ENCODE peak calls at places on chromosomes 6 and 20, in eight cellular contexts. One of them, this sample, is unnamed. For H3K4me1 and H3K36me3, the result is how much of the 10 kb centered on the place peaks cover.

GRCh38 chr6:161660666-161661571 is 387.1 kb upstream of the AGPAT4 start:
- DNase-seq in psoas muscle: no peak
- DNase-seq in CD4-positive, alpha-beta memory T cell: no peak
- DNase-seq in CD8-positive, alpha-beta T cell: no peak
- DNase-seq in small intestine: no peak
- DNase-seq in right atrium auricular region: no peak
- DNase-seq in naive thymus-derived CD4-positive, alpha-beta T cell: no peak
- DNase-seq in adrenal gland: no peak
- DNase-seq in this sample: no peak

GRCh38 chr6:6230286-6230685 is 90.2 kb downstream of the F13A1 start:
- DNase-seq in adrenal gland: no peak
- DNase-seq in CD8-positive, alpha-beta T cell: no peak
- DNase-seq in right atrium auricular region: no peak
- DNase-seq in psoas muscle: no peak
- DNase-seq in small intestine: peak
- DNase-seq in CD4-positive, alpha-beta memory T cell: no peak
- DNase-seq in naive thymus-derived CD4-positive, alpha-beta T cell: no peak
- DNase-seq in this sample: no peak

GRCh38 chr20:58986286-58986967 is 5.4 kb downstream of the NELFCD start:
- DNase-seq in CD4-positive, alpha-beta memory T cell: no peak
- DNase-seq in right atrium auricular region: no peak
- DNase-seq in adrenal gland: peak
- DNase-seq in naive thymus-derived CD4-positive, alpha-beta T cell: no peak
- DNase-seq in small intestine: no peak
- DNase-seq in CD8-positive, alpha-beta T cell: no peak
- DNase-seq in psoas muscle: no peak
- DNase-seq in this sample: no peak

GRCh38 chr6:19342616-19343015 is 494.6 kb upstream of the ID4 start:
- DNase-seq in psoas muscle: no peak
- DNase-seq in naive thymus-derived CD4-positive, alpha-beta T cell: no peak
- DNase-seq in right atrium auricular region: no peak
- DNase-seq in CD8-positive, alpha-beta T cell: no peak
- DNase-seq in small intestine: no peak
- DNase-seq in adrenal gland: no peak
- DNase-seq in CD4-positive, alpha-beta memory T cell: no peak
- DNase-seq in this sample: no peak

GRCh38 chr6:135182993-135183531 is 2.0 kb downstream of the MYB start:
- DNase-seq in right atrium auricular region: no peak
- DNase-seq in CD8-positive, alpha-beta T cell: peak
- DNase-seq in adrenal gland: no peak
- DNase-seq in small intestine: peak
- DNase-seq in psoas muscle: no peak
- DNase-seq in naive thymus-derived CD4-positive, alpha-beta T cell: peak
- DNase-seq in CD4-positive, alpha-beta memory T cell: peak
- DNase-seq in this sample: peak

GRCh38 chr6:136011475-136011874 is 160.0 kb downstream of the PDE7B start:
- DNase-seq in small intestine: no peak
- DNase-seq in naive thymus-derived CD4-positive, alpha-beta T cell: no peak
- DNase-seq in psoas muscle: no peak
- DNase-seq in adrenal gland: no peak
- DNase-seq in CD4-positive, alpha-beta memory T cell: no peak
- DNase-seq in right atrium auricular region: no peak
- DNase-seq in CD8-positive, alpha-beta T cell: no peak
- DNase-seq in this sample: no peak

GRCh38 chr20:7375905-7376304 is 564.4 kb downstream of the HAO1 start:
- DNase-seq in small intestine: peak
- DNase-seq in psoas muscle: no peak
- DNase-seq in naive thymus-derived CD4-positive, alpha-beta T cell: no peak
- DNase-seq in CD4-positive, alpha-beta memory T cell: no peak
- DNase-seq in right atrium auricular region: no peak
- DNase-seq in CD8-positive, alpha-beta T cell: no peak
- DNase-seq in adrenal gland: no peak
- DNase-seq in this sample: no peak

GRCh38 chr6:126170875-126171489 is 168.9 kb upstream of the CENPW start:
- DNase-seq in adrenal gland: peak
- DNase-seq in small intestine: peak
- DNase-seq in right atrium auricular region: no peak
- DNase-seq in psoas muscle: no peak
- DNase-seq in naive thymus-derived CD4-positive, alpha-beta T cell: peak
- DNase-seq in CD4-positive, alpha-beta memory T cell: peak
- DNase-seq in CD8-positive, alpha-beta T cell: no peak
- DNase-seq in this sample: no peak

GRCh38 chr20:20594171-20594530 is 118.3 kb downstream of the RALGAPA2 start:
- DNase-seq in naive thymus-derived CD4-positive, alpha-beta T cell: peak
- DNase-seq in CD4-positive, alpha-beta memory T cell: no peak
- DNase-seq in CD8-positive, alpha-beta T cell: no peak
- DNase-seq in right atrium auricular region: no peak
- DNase-seq in small intestine: peak
- DNase-seq in adrenal gland: no peak
- DNase-seq in psoas muscle: no peak
- DNase-seq in this sample: no peak

GRCh38 chr6:110190726-110191125 is 10.5 kb downstream of the CDC40 start:
- DNase-seq in naive thymus-derived CD4-positive, alpha-beta T cell: no peak
- DNase-seq in small intestine: no peak
- DNase-seq in adrenal gland: no peak
- DNase-seq in CD8-positive, alpha-beta T cell: no peak
- DNase-seq in right atrium auricular region: no peak
- DNase-seq in CD4-positive, alpha-beta memory T cell: no peak
- DNase-seq in psoas muscle: no peak
- DNase-seq in this sample: no peak

GRCh38 chr6:37145443-37145842 is 24.5 kb upstream of the PIM1 start:
- DNase-seq in psoas muscle: no peak
- DNase-seq in naive thymus-derived CD4-positive, alpha-beta T cell: no peak
- DNase-seq in CD8-positive, alpha-beta T cell: no peak
- DNase-seq in small intestine: no peak
- DNase-seq in right atrium auricular region: no peak
- DNase-seq in CD4-positive, alpha-beta memory T cell: no peak
- DNase-seq in adrenal gland: no peak
- DNase-seq in this sample: no peak
- H3K4me1 ChIP-seq in psoas muscle: under half
- H3K4me1 ChIP-seq in naive thymus-derived CD4-positive, alpha-beta T cell: under half
- H3K4me1 ChIP-seq in CD8-positive, alpha-beta T cell: under half
- H3K4me1 ChIP-seq in small intestine: under half
- H3K4me1 ChIP-seq in right atrium auricular region: under half
- H3K4me1 ChIP-seq in CD4-positive, alpha-beta memory T cell: under half
- H3K4me1 ChIP-seq in adrenal gland: under half
- H3K4me1 ChIP-seq in this sample: under half

GRCh38 chr20:63879264-63879663 is 14.2 kb downstream of the TPD52L2 start:
- DNase-seq in small intestine: no peak
- DNase-seq in naive thymus-derived CD4-positive, alpha-beta T cell: no peak
- DNase-seq in adrenal gland: no peak
- DNase-seq in right atrium auricular region: no peak
- DNase-seq in psoas muscle: no peak
- DNase-seq in CD4-positive, alpha-beta memory T cell: no peak
- DNase-seq in CD8-positive, alpha-beta T cell: no peak
- DNase-seq in this sample: no peak

GRCh38 chr20:63878855-63879254 is 13.8 kb downstream of the TPD52L2 start:
- DNase-seq in right atrium auricular region: no peak
- DNase-seq in naive thymus-derived CD4-positive, alpha-beta T cell: no peak
- DNase-seq in psoas muscle: no peak
- DNase-seq in CD4-positive, alpha-beta memory T cell: no peak
- DNase-seq in CD8-positive, alpha-beta T cell: no peak
- DNase-seq in small intestine: no peak
- DNase-seq in adrenal gland: no peak
- DNase-seq in this sample: no peak

GRCh38 chr20:63884506-63885263 is 10.2 kb upstream of the DNAJC5 start:
- DNase-seq in naive thymus-derived CD4-positive, alpha-beta T cell: no peak
- DNase-seq in small intestine: no peak
- DNase-seq in adrenal gland: no peak
- DNase-seq in right atrium auricular region: no peak
- DNase-seq in psoas muscle: peak
- DNase-seq in CD8-positive, alpha-beta T cell: no peak
- DNase-seq in CD4-positive, alpha-beta memory T cell: no peak
- DNase-seq in this sample: peak

GRCh38 chr20:63882257-63883208 is 12.4 kb upstream of the DNAJC5 start:
- DNase-seq in psoas muscle: no peak
- DNase-seq in adrenal gland: no peak
- DNase-seq in CD4-positive, alpha-beta memory T cell: no peak
- DNase-seq in right atrium auricular region: no peak
- DNase-seq in CD8-positive, alpha-beta T cell: no peak
- DNase-seq in small intestine: no peak
- DNase-seq in naive thymus-derived CD4-positive, alpha-beta T cell: no peak
- DNase-seq in this sample: no peak

GRCh38 chr20:63881451-63882226 is 13.3 kb upstream of the DNAJC5 start:
- DNase-seq in adrenal gland: no peak
- DNase-seq in small intestine: peak
- DNase-seq in naive thymus-derived CD4-positive, alpha-beta T cell: no peak
- DNase-seq in CD8-positive, alpha-beta T cell: no peak
- DNase-seq in psoas muscle: no peak
- DNase-seq in CD4-positive, alpha-beta memory T cell: no peak
- DNase-seq in right atrium auricular region: no peak
- DNase-seq in this sample: no peak
- H3K36me3 ChIP-seq in adrenal gland: half or more
- H3K36me3 ChIP-seq in small intestine: under half
- H3K36me3 ChIP-seq in naive thymus-derived CD4-positive, alpha-beta T cell: under half
- H3K36me3 ChIP-seq in CD8-positive, alpha-beta T cell: under half
- H3K36me3 ChIP-seq in psoas muscle: under half
- H3K36me3 ChIP-seq in CD4-positive, alpha-beta memory T cell: under half
- H3K36me3 ChIP-seq in right atrium auricular region: half or more
- H3K36me3 ChIP-seq in this sample: under half

GRCh38 chr20:36859282-36859555 is 16.7 kb upstream of the TLDC2 start:
- DNase-seq in naive thymus-derived CD4-positive, alpha-beta T cell: no peak
- DNase-seq in small intestine: no peak
- DNase-seq in CD8-positive, alpha-beta T cell: no peak
- DNase-seq in psoas muscle: no peak
- DNase-seq in right atrium auricular region: no peak
- DNase-seq in adrenal gland: no peak
- DNase-seq in CD4-positive, alpha-beta memory T cell: no peak
- DNase-seq in this sample: no peak
- H3K4me1 ChIP-seq in naive thymus-derived CD4-positive, alpha-beta T cell: under half
- H3K4me1 ChIP-seq in small intestine: under half
- H3K4me1 ChIP-seq in CD8-positive, alpha-beta T cell: under half
- H3K4me1 ChIP-seq in psoas muscle: under half
- H3K4me1 ChIP-seq in right atrium auricular region: half or more
- H3K4me1 ChIP-seq in adrenal gland: half or more
- H3K4me1 ChIP-seq in CD4-positive, alpha-beta memory T cell: under half
- H3K4me1 ChIP-seq in this sample: under half

GRCh38 chr20:53579266-53579580 is 14.4 kb downstream of the ZNF217 start:
- DNase-seq in naive thymus-derived CD4-positive, alpha-beta T cell: no peak
- DNase-seq in CD4-positive, alpha-beta memory T cell: no peak
- DNase-seq in adrenal gland: no peak
- DNase-seq in small intestine: no peak
- DNase-seq in right atrium auricular region: no peak
- DNase-seq in CD8-positive, alpha-beta T cell: no peak
- DNase-seq in psoas muscle: no peak
- DNase-seq in this sample: no peak
- H3K36me3 ChIP-seq in naive thymus-derived CD4-positive, alpha-beta T cell: under half
- H3K36me3 ChIP-seq in CD4-positive, alpha-beta memory T cell: under half
- H3K36me3 ChIP-seq in adrenal gland: half or more
- H3K36me3 ChIP-seq in small intestine: under half
- H3K36me3 ChIP-seq in right atrium auricular region: half or more
- H3K36me3 ChIP-seq in CD8-positive, alpha-beta T cell: under half
- H3K36me3 ChIP-seq in psoas muscle: under half
- H3K36me3 ChIP-seq in this sample: under half

GRCh38 chr6:111598211-111598610 is 7.5 kb downstream of the TRAF3IP2 start:
- DNase-seq in right atrium auricular region: no peak
- DNase-seq in CD4-positive, alpha-beta memory T cell: no peak
- DNase-seq in psoas muscle: no peak
- DNase-seq in small intestine: peak
- DNase-seq in naive thymus-derived CD4-positive, alpha-beta T cell: no peak
- DNase-seq in adrenal gland: no peak
- DNase-seq in CD8-positive, alpha-beta T cell: no peak
- DNase-seq in this sample: no peak
- H3K4me1 ChIP-seq in right atrium auricular region: half or more
- H3K4me1 ChIP-seq in CD4-positive, alpha-beta memory T cell: under half
- H3K4me1 ChIP-seq in psoas muscle: under half
- H3K4me1 ChIP-seq in small intestine: under half
- H3K4me1 ChIP-seq in naive thymus-derived CD4-positive, alpha-beta T cell: under half
- H3K4me1 ChIP-seq in adrenal gland: half or more
- H3K4me1 ChIP-seq in CD8-positive, alpha-beta T cell: under half
- H3K4me1 ChIP-seq in this sample: under half

GRCh38 chr20:44200371-44200770 is 10.2 kb downstream of the OSER1 start:
- DNase-seq in CD8-positive, alpha-beta T cell: no peak
- DNase-seq in adrenal gland: no peak
- DNase-seq in right atrium auricular region: no peak
- DNase-seq in small intestine: no peak
- DNase-seq in psoas muscle: no peak
- DNase-seq in CD4-positive, alpha-beta memory T cell: no peak
- DNase-seq in naive thymus-derived CD4-positive, alpha-beta T cell: no peak
- DNase-seq in this sample: no peak

GRCh38 chr20:44203161-44203560 is 7.4 kb downstream of the OSER1 start:
- DNase-seq in psoas muscle: no peak
- DNase-seq in naive thymus-derived CD4-positive, alpha-beta T cell: no peak
- DNase-seq in CD8-positive, alpha-beta T cell: no peak
- DNase-seq in small intestine: no peak
- DNase-seq in CD4-positive, alpha-beta memory T cell: no peak
- DNase-seq in right atrium auricular region: peak
- DNase-seq in adrenal gland: no peak
- DNase-seq in this sample: no peak

GRCh38 chr20:44198872-44199271 is 11.7 kb downstream of the OSER1 start:
- DNase-seq in naive thymus-derived CD4-positive, alpha-beta T cell: no peak
- DNase-seq in CD8-positive, alpha-beta T cell: no peak
- DNase-seq in small intestine: no peak
- DNase-seq in CD4-positive, alpha-beta memory T cell: no peak
- DNase-seq in psoas muscle: no peak
- DNase-seq in adrenal gland: no peak
- DNase-seq in right atrium auricular region: peak
- DNase-seq in this sample: no peak

GRCh38 chr20:44199877-44200276 is 10.7 kb downstream of the OSER1 start:
- DNase-seq in psoas muscle: no peak
- DNase-seq in naive thymus-derived CD4-positive, alpha-beta T cell: no peak
- DNase-seq in CD4-positive, alpha-beta memory T cell: no peak
- DNase-seq in CD8-positive, alpha-beta T cell: no peak
- DNase-seq in right atrium auricular region: peak
- DNase-seq in adrenal gland: no peak
- DNase-seq in small intestine: no peak
- DNase-seq in this sample: no peak

GRCh38 chr20:44200983-44201382 is 9.6 kb downstream of the OSER1 start:
- DNase-seq in small intestine: no peak
- DNase-seq in adrenal gland: no peak
- DNase-seq in psoas muscle: no peak
- DNase-seq in naive thymus-derived CD4-positive, alpha-beta T cell: no peak
- DNase-seq in CD8-positive, alpha-beta T cell: no peak
- DNase-seq in CD4-positive, alpha-beta memory T cell: no peak
- DNase-seq in right atrium auricular region: no peak
- DNase-seq in this sample: no peak
- H3K36me3 ChIP-seq in small intestine: under half
- H3K36me3 ChIP-seq in adrenal gland: half or more
- H3K36me3 ChIP-seq in psoas muscle: under half
- H3K36me3 ChIP-seq in naive thymus-derived CD4-positive, alpha-beta T cell: under half
- H3K36me3 ChIP-seq in CD8-positive, alpha-beta T cell: half or more
- H3K36me3 ChIP-seq in CD4-positive, alpha-beta memory T cell: under half
- H3K36me3 ChIP-seq in right atrium auricular region: half or more
- H3K36me3 ChIP-seq in this sample: under half

This sample was measured in prostate gland.